ENCODE peak calls at places on chromosomes 11 and 22, in eight cellular contexts. J is A549, N is lower lobe of right lung, W is upper lobe of right lung, Y is neural progenitor cell, D is tibial artery, M is heart left ventricle, F is cardiac muscle cell. K is an unnamed sample.

GRCh38 chr11:64607381-64608259 is 16.6 kb downstream of the SLC22A12 start:
- DNase-seq in J (no peak), N (no peak), Y (peak; percentile 56), F (peak; percentile 59), M (peak; percentile 58), D (no peak), W (no peak), K (peak; percentile 24)

GRCh38 chr11:64772318-64773018 is 5.9 kb downstream of the SF1 start:
- DNase-seq in N (no peak), M (no peak), Y (no peak), F (no peak), W (no peak), D (no peak), J (no peak), K (no peak)

GRCh38 chr11:13341028-13341427 is 63.4 kb downstream of the BMAL1 start:
- DNase-seq in F (no peak), N (peak; percentile 63), J (no peak), D (no peak), W (no peak), Y (no peak), M (no peak), K (no peak)

GRCh38 chr22:38347944-38348750 is 30.9 kb upstream of the CSNK1E start:
- DNase-seq in Y (no peak), F (no peak), N (no peak), M (no peak), W (peak; percentile 43), J (no peak), D (no peak), K (peak; percentile 79)

GRCh38 chr11:64132388-64132771 is 33.5 kb downstream of the MACROD1 start:
- DNase-seq in Y (no peak), F (no peak), W (no peak), N (no peak), J (no peak), D (no peak), M (no peak), K (no peak)

GRCh38 chr11:111922803-111923202 is 4.1 kb downstream of the C11orf52 start:
- DNase-seq in J (no peak), W (no peak), Y (no peak), D (peak; percentile 72), M (peak; percentile 46), N (no peak), F (peak; percentile 91), K (no peak)

GRCh38 chr22:30832407-30832987 is 136.1 kb downstream of the MORC2 start:
- DNase-seq in M (no peak), J (no peak), Y (no peak), W (no peak), N (no peak), F (no peak), D (no peak), K (no peak)

GRCh38 chr11:10920205-10920604 is 62.4 kb upstream of the ZBED5 start:
- DNase-seq in W (no peak), F (peak; percentile 85), Y (no peak), N (no peak), M (no peak), D (no peak), J (no peak), K (no peak)

GRCh38 chr22:37229805-37230672 is 14.0 kb downstream of the RAC2 start:
- DNase-seq in N (peak; percentile 80), Y (no peak), D (peak; percentile 44), J (no peak), M (no peak), F (peak; percentile 38), W (peak; percentile 80), K (no peak)

GRCh38 chr11:57786436-57786835 is 24.8 kb downstream of the CTNND1 start:
- DNase-seq in D (no peak), W (no peak), Y (no peak), J (no peak), F (no peak), N (no peak), M (no peak), K (no peak)

GRCh38 chr11:57787205-57787604 is 25.6 kb downstream of the CTNND1 start:
- DNase-seq in J (no peak), N (no peak), D (no peak), Y (no peak), F (no peak), W (no peak), M (no peak), K (no peak)

GRCh38 chr11:57791321-57792059 is 29.9 kb downstream of the CTNND1 start:
- DNase-seq in N (no peak), F (no peak), J (no peak), Y (no peak), M (no peak), D (no peak), W (no peak), K (no peak)

GRCh38 chr11:57785072-57785471 is 23.5 kb downstream of the CTNND1 start:
- DNase-seq in M (no peak), J (no peak), D (no peak), Y (no peak), F (no peak), W (no peak), N (no peak), K (no peak)

GRCh38 chr11:57787920-57788716 is 26.5 kb downstream of the CTNND1 start:
- DNase-seq in F (peak; percentile 40), W (no peak), D (no peak), N (peak; percentile 66), Y (peak; percentile 36), M (no peak), J (no peak), K (peak; percentile 91)
- H3K27ac ChIP-seq in F (peak overlapping the region; percentile 76), W (peak overlapping the region; percentile 58), D (no peak overlapping the region), N (peak overlapping the region; percentile 25), Y (peak overlapping the region; percentile 88), M (no peak overlapping the region), J (peak overlapping the region; percentile 15), K (peak overlapping the region; percentile 76)

GRCh38 chr22:35683560-35683959 is 34.1 kb upstream of the APOL5 start:
- DNase-seq in F (no peak), W (no peak), J (no peak), M (no peak), N (no peak), D (no peak), Y (no peak), K (no peak)
- TF ChIP-seq CTCF in F (no peak), W (no peak), J (no peak), M (no peak), N (no peak), D (no peak), Y (no peak), K (no peak)

GRCh38 chr11:134124660-134125451 is 56.0 kb downstream of the JAM3 start:
- DNase-seq in F (peak; percentile 47), D (peak; percentile 58), N (peak; percentile 46), W (peak; percentile 70), M (peak; percentile 69), J (no peak), Y (peak; percentile 89), K (no peak)
- H3K27ac ChIP-seq in F (no peak overlapping the region), D (peak overlapping the region; percentile 82), N (peak overlapping the region; percentile 61), W (peak overlapping the region; percentile 25), M (peak overlapping the region; percentile 69), J (no peak overlapping the region), Y (no peak overlapping the region), K (no peak overlapping the region)

DNA sequence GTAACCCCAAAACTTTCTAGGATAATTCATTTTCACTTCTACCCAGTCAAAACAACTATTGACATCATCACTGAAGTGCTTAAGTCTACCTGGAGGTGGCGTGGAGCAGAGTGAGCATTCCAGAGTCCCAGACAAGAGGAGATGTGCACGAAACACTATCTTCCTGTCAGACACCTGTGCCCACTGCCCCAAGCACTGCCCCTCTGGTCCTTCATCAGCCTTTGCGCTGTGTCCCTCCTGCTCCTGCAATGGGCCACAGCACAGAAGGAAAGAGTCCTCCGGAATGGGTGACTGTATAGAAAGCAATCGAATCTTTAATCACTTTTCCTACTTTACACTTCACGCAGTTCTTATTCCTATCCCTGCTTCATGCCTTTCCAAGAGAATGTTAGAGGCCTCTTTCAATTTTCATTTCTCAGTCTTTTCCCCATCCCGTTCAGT is 512 bp upstream of the GRIA4 start:
- DNase-seq in J (no peak), D (no peak), F (peak; percentile 27), N (no peak), M (no peak), Y (peak; percentile 63), W (no peak), K (peak; percentile 34)
- TF ChIP-seq CTCF in J (no peak), D (no peak), F (peak; percentile 41), N (peak; percentile 17), M (no peak), Y (peak; percentile 52), W (peak; percentile 20), K (no peak)

DNA sequence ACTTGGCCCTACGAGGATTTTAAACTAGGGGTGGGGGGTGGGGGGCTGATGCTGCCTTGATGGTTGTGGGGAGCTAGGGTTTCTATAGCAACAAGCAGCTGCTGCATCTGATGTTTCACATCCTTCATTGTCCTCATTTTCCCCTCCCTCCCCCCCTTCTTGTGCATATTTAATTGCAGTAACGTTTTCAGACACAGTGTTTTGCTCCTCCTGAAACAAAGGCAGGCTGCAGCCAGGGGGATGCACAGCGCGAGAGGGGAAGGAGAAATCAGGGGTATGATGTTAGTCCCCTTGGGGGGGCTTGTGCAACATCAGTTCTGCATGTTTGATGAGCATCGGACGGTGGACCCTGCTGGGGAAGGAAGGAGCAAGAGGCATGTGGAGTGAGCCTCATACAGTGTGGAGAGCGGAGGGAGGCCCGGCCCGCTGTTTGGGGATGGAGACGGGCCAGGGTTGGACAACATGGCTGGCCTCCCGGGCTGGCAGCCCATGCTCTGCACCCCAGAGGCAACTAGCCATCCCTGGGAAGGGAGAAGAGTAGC is 208.3 kb downstream of the CEP164 start:
- DNase-seq in M (no peak), F (no peak), J (no peak), N (no peak), W (no peak), D (no peak), Y (no peak), K (no peak)
- H3K27ac ChIP-seq in M (no peak overlapping the region), F (no peak overlapping the region), J (no peak overlapping the region), N (no peak overlapping the region), W (no peak overlapping the region), D (no peak overlapping the region), Y (no peak overlapping the region), K (no peak overlapping the region)

GRCh38 chr11:123475478-123475877 is 45.4 kb downstream of the GRAMD1B start:
- DNase-seq in W (no peak), M (no peak), Y (peak; percentile 69), N (no peak), F (peak; percentile 65), D (no peak), J (peak; percentile 22), K (no peak)
- TF ChIP-seq CTCF in W (no peak), M (peak; percentile 42), Y (peak; percentile 65), N (no peak), F (peak; percentile 40), D (no peak), J (peak; percentile 36), K (no peak)

DNA sequence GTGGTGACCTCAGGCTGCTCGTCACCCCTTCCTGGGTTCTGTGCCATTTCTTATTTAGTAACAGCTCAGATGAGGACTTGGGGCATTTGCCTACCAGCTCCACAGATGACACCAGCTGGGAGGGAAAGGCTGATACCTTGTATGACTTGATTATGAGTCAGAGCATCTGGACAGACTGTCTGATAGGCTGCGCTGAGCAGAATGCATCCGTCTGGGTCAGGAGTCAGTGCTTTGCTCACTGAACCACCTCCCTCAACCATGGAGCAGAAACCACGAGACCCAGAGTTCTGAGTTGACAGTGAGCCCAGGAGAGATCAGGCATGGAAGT is 6.8 kb downstream of the ST14 start:
- DNase-seq in D (no peak), J (peak; percentile 87), N (no peak), W (no peak), M (no peak), F (peak; percentile 89), Y (no peak), K (peak; percentile 95)
- H3K27ac ChIP-seq in D (no peak overlapping the region), J (peak overlapping the region; percentile 67), N (peak overlapping the region; percentile 18), W (peak overlapping the region; percentile 17), M (no peak overlapping the region), F (no peak overlapping the region), Y (no peak overlapping the region), K (peak overlapping the region; percentile 63)